ENCODE peak calls at places on chromosomes 12 and 14, in six cellular contexts. One of them, this sample, is unnamed.

GRCh38 chr14:66600416-66600815 is 92.5 kb downstream of the GPHN start:
- DNase-seq in fibroblast of pulmonary artery: peak; percentile 70
- DNase-seq in AG04450: no peak
- DNase-seq in A673: no peak
- DNase-seq in heart right ventricle: no peak
- DNase-seq in fibroblast of the aortic adventitia: peak; percentile 18
- DNase-seq in this sample: peak; percentile 80

GRCh38 chr12:112022241-112023016 is 9.2 kb downstream of the ERP29 start:
- DNase-seq in fibroblast of pulmonary artery: no peak
- DNase-seq in AG04450: no peak
- DNase-seq in A673: no peak
- DNase-seq in heart right ventricle: no peak
- DNase-seq in fibroblast of the aortic adventitia: no peak
- DNase-seq in this sample: no peak

GRCh38 chr12:19025582-19025981 is 104.0 kb upstream of the PLEKHA5 start:
- DNase-seq in fibroblast of pulmonary artery: no peak
- DNase-seq in AG04450: no peak
- DNase-seq in A673: no peak
- DNase-seq in heart right ventricle: no peak
- DNase-seq in fibroblast of the aortic adventitia: no peak
- DNase-seq in this sample: no peak

GRCh38 chr14:55059333-55059732 is 7.9 kb downstream of the MAPK1IP1L start:
- DNase-seq in fibroblast of pulmonary artery: no peak
- DNase-seq in AG04450: no peak
- DNase-seq in A673: no peak
- DNase-seq in heart right ventricle: no peak
- DNase-seq in fibroblast of the aortic adventitia: no peak
- DNase-seq in this sample: no peak

GRCh38 chr14:84468153-84468552 is 1061.8 kb upstream of the FLRT2 start:
- DNase-seq in fibroblast of pulmonary artery: no peak
- DNase-seq in AG04450: no peak
- DNase-seq in A673: no peak
- DNase-seq in heart right ventricle: no peak
- DNase-seq in fibroblast of the aortic adventitia: no peak
- DNase-seq in this sample: no peak

GRCh38 chr12:102811125-102811737 is 105.8 kb downstream of the PAH start:
- DNase-seq in fibroblast of pulmonary artery: peak; percentile 3
- DNase-seq in AG04450: no peak
- DNase-seq in A673: peak; percentile 55
- DNase-seq in heart right ventricle: no peak
- DNase-seq in fibroblast of the aortic adventitia: no peak
- DNase-seq in this sample: peak; percentile 4

GRCh38 chr12:123164222-123164621 is 13.3 kb upstream of the PITPNM2 start:
- DNase-seq in fibroblast of pulmonary artery: no peak
- DNase-seq in AG04450: no peak
- DNase-seq in A673: no peak
- DNase-seq in heart right ventricle: no peak
- DNase-seq in fibroblast of the aortic adventitia: no peak
- DNase-seq in this sample: no peak

GRCh38 chr14:47585447-47585846 is 90.0 kb downstream of the MDGA2 start:
- DNase-seq in fibroblast of pulmonary artery: no peak
- DNase-seq in AG04450: no peak
- DNase-seq in A673: no peak
- DNase-seq in heart right ventricle: no peak
- DNase-seq in fibroblast of the aortic adventitia: no peak
- DNase-seq in this sample: no peak

GRCh38 chr12:65925626-65926025 is 101.3 kb downstream of the HMGA2 start:
- DNase-seq in fibroblast of pulmonary artery: no peak
- DNase-seq in AG04450: no peak
- DNase-seq in A673: peak; percentile 85
- DNase-seq in heart right ventricle: no peak
- DNase-seq in fibroblast of the aortic adventitia: no peak
- DNase-seq in this sample: no peak

GRCh38 chr14:21714318-21714929 is 40.8 kb upstream of the OR4E1 start:
- DNase-seq in fibroblast of pulmonary artery: no peak
- DNase-seq in AG04450: no peak
- DNase-seq in A673: no peak
- DNase-seq in heart right ventricle: no peak
- DNase-seq in fibroblast of the aortic adventitia: no peak
- DNase-seq in this sample: no peak

GRCh38 chr14:21711360-21711961 is 37.8 kb upstream of the OR4E1 start:
- DNase-seq in fibroblast of pulmonary artery: peak; percentile 71
- DNase-seq in AG04450: no peak
- DNase-seq in A673: peak; percentile 79
- DNase-seq in heart right ventricle: no peak
- DNase-seq in fibroblast of the aortic adventitia: peak; percentile 48
- DNase-seq in this sample: peak; percentile 73

GRCh38 chr14:21712039-21712438 is 38.4 kb upstream of the OR4E1 start:
- DNase-seq in fibroblast of pulmonary artery: no peak
- DNase-seq in AG04450: no peak
- DNase-seq in A673: no peak
- DNase-seq in heart right ventricle: no peak
- DNase-seq in fibroblast of the aortic adventitia: no peak
- DNase-seq in this sample: no peak
- H3K4me3 ChIP-seq in fibroblast of pulmonary artery: no peak overlapping the region
- H3K4me3 ChIP-seq in AG04450: no peak overlapping the region
- H3K4me3 ChIP-seq in A673: no peak overlapping the region
- H3K4me3 ChIP-seq in heart right ventricle: no peak overlapping the region
- H3K4me3 ChIP-seq in fibroblast of the aortic adventitia: no peak overlapping the region
- H3K4me3 ChIP-seq in this sample: no peak overlapping the region

DNA sequence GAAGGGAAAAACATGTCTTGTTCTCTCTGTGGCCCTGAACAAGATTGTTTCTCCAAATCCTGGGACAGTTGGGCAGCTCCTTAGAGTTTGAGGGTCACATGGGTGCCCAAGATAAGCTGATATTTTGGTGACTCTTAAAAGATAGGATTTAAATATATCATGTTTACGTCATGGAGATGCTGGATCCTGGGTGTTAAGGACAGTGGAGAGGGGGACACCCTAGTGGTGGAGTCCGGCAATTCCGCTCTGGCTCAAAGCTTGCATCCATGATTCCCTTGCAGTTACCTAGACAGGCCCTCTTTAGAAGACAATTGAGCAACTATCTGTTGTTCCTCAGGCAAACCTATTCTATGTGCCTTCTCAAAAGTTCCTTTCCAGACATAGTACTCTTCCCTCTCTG is 101.8 kb downstream of the CMKLR1 start:
- DNase-seq in fibroblast of pulmonary artery: no peak
- DNase-seq in AG04450: no peak
- DNase-seq in A673: peak; percentile 17
- DNase-seq in heart right ventricle: no peak
- DNase-seq in fibroblast of the aortic adventitia: no peak
- DNase-seq in this sample: no peak
- TF ChIP-seq CTCF in fibroblast of pulmonary artery: peak; percentile 11
- TF ChIP-seq CTCF in AG04450: peak; percentile 13
- TF ChIP-seq CTCF in A673: peak; percentile 46
- TF ChIP-seq CTCF in heart right ventricle: no peak
- TF ChIP-seq CTCF in fibroblast of the aortic adventitia: no peak
- TF ChIP-seq CTCF in this sample: no peak

GRCh38 chr14:103122578-103123127 is 608 bp upstream of the TNFAIP2 start:
- DNase-seq in fibroblast of pulmonary artery: no peak
- DNase-seq in AG04450: no peak
- DNase-seq in A673: peak; percentile 49
- DNase-seq in heart right ventricle: peak; percentile 34
- DNase-seq in fibroblast of the aortic adventitia: no peak
- DNase-seq in this sample: no peak
- H3K4me3 ChIP-seq in fibroblast of pulmonary artery: peak overlapping the region; percentile 22
- H3K4me3 ChIP-seq in AG04450: no peak overlapping the region
- H3K4me3 ChIP-seq in A673: no peak overlapping the region
- H3K4me3 ChIP-seq in heart right ventricle: peak overlapping the region; percentile 98
- H3K4me3 ChIP-seq in fibroblast of the aortic adventitia: peak overlapping the region; percentile 28
- H3K4me3 ChIP-seq in this sample: peak overlapping the region; percentile 67

GRCh38 chr12:95349291-95349690 is 124.7 kb upstream of the METAP2 start:
- DNase-seq in fibroblast of pulmonary artery: no peak
- DNase-seq in AG04450: no peak
- DNase-seq in A673: no peak
- DNase-seq in heart right ventricle: no peak
- DNase-seq in fibroblast of the aortic adventitia: no peak
- DNase-seq in this sample: no peak

GRCh38 chr12:95351745-95352144 is 122.2 kb upstream of the METAP2 start:
- DNase-seq in fibroblast of pulmonary artery: no peak
- DNase-seq in AG04450: no peak
- DNase-seq in A673: no peak
- DNase-seq in heart right ventricle: peak; percentile 22
- DNase-seq in fibroblast of the aortic adventitia: peak; percentile 45
- DNase-seq in this sample: peak; percentile 41
- TF ChIP-seq CTCF in fibroblast of pulmonary artery: no peak
- TF ChIP-seq CTCF in AG04450: no peak
- TF ChIP-seq CTCF in A673: no peak
- TF ChIP-seq CTCF in heart right ventricle: peak; percentile 44
- TF ChIP-seq CTCF in fibroblast of the aortic adventitia: no peak
- TF ChIP-seq CTCF in this sample: peak; percentile 7

DNA sequence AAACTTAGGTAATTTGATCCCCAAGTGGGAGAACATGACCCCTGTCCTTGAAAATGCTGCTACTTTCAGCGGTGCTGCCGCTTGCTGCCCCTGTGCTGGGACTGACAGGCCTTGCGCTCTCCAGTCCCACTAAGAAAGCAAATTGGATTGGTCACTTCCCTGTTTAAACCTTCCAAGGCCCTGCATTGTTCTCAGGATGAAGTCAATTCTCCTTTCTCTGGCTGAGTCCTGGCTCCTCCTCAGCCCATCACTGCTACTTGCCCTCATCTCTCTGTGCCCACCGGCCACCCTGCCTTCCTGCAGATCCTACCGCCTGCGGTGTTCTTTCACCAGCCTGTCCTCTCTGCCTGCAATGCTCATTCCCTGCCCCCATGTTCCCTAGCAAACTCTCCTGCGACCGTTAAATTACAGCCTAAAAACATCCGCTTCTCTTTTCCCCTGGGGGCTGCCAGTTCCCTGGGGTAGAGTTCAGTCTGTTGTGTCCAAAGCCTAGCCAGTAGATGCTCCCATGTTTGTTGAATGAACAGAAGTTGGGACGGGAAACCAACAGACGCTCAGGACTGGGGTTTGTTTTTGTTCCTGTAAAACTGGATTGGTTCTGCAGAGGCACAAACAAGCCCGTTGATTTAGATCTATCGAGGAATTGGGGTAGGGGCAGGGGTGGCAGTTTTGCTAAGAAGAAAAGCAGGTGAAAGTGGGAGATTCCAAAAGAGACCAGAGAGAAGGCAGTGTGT is 127.3 kb upstream of the HIF1A start:
- DNase-seq in fibroblast of pulmonary artery: no peak
- DNase-seq in AG04450: no peak
- DNase-seq in A673: no peak
- DNase-seq in heart right ventricle: peak; percentile 68
- DNase-seq in fibroblast of the aortic adventitia: no peak
- DNase-seq in this sample: peak; percentile 67
- H3K4me3 ChIP-seq in fibroblast of pulmonary artery: no peak overlapping the region
- H3K4me3 ChIP-seq in AG04450: no peak overlapping the region
- H3K4me3 ChIP-seq in A673: no peak overlapping the region
- H3K4me3 ChIP-seq in heart right ventricle: no peak overlapping the region
- H3K4me3 ChIP-seq in fibroblast of the aortic adventitia: no peak overlapping the region
- H3K4me3 ChIP-seq in this sample: no peak overlapping the region

GRCh38 chr14:86035882-86036281 is 505.9 kb downstream of the FLRT2 start:
- DNase-seq in fibroblast of pulmonary artery: peak; percentile 27
- DNase-seq in AG04450: no peak
- DNase-seq in A673: peak; percentile 55
- DNase-seq in heart right ventricle: no peak
- DNase-seq in fibroblast of the aortic adventitia: peak; percentile 1
- DNase-seq in this sample: peak; percentile 24
- TF ChIP-seq CTCF in fibroblast of pulmonary artery: peak; percentile 60
- TF ChIP-seq CTCF in AG04450: peak; percentile 39
- TF ChIP-seq CTCF in A673: peak; percentile 51
- TF ChIP-seq CTCF in heart right ventricle: peak; percentile 7
- TF ChIP-seq CTCF in fibroblast of the aortic adventitia: peak; percentile 45
- TF ChIP-seq CTCF in this sample: peak; percentile 31

DNA sequence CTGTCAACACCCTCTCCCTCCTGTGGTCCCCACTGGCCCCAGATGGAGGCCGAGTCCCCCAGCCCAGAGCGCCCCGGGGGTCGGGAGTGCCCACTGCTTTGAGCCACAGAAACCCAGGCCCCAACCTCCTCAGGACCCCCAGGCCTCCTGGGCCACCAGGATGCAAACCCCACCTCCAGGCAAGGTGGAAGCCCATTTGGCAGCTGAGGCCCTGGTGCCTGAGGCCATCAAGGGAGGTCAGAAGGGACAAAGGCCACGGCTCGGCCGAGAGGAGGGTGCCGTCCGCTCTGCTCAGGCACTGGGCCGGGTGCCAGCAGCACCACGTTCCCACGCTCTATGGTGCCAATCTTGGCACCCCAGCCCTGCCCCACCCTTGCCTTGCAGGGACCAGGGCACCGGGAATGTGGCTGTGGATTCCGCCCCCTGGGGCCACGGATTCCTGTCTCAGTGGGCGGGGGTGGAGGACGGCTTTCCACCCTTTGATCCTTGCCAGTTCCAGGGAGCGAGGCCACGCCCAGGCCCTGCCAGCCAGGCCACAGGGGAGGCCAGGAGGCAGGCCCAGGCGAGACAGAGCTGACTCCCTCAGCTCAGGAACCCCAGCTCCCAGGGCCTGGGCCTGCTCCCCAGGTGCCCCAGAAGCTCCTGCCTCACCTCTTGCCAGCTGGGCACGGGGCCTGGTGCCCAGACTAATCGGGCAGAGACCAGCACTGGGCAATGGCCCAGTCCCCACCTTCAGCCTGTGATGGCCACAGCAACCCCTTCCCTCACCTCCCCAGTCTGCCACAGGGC is 26.3 kb upstream of the GPR132 start:
- DNase-seq in fibroblast of pulmonary artery: no peak
- DNase-seq in AG04450: no peak
- DNase-seq in A673: no peak
- DNase-seq in heart right ventricle: peak; percentile 84
- DNase-seq in fibroblast of the aortic adventitia: peak; percentile 19
- DNase-seq in this sample: no peak
- H3K4me3 ChIP-seq in fibroblast of pulmonary artery: no peak overlapping the region
- H3K4me3 ChIP-seq in AG04450: peak overlapping the region; percentile 74
- H3K4me3 ChIP-seq in A673: no peak overlapping the region
- H3K4me3 ChIP-seq in heart right ventricle: no peak overlapping the region
- H3K4me3 ChIP-seq in fibroblast of the aortic adventitia: no peak overlapping the region
- H3K4me3 ChIP-seq in this sample: no peak overlapping the region

GRCh38 chr12:56346663-56347062 is 8.0 kb downstream of the IL23A start:
- DNase-seq in fibroblast of pulmonary artery: no peak
- DNase-seq in AG04450: no peak
- DNase-seq in A673: no peak
- DNase-seq in heart right ventricle: no peak
- DNase-seq in fibroblast of the aortic adventitia: no peak
- DNase-seq in this sample: no peak
- TF ChIP-seq CTCF in fibroblast of pulmonary artery: peak; percentile 3
- TF ChIP-seq CTCF in AG04450: no peak
- TF ChIP-seq CTCF in A673: peak; percentile 20
- TF ChIP-seq CTCF in heart right ventricle: no peak
- TF ChIP-seq CTCF in fibroblast of the aortic adventitia: no peak
- TF ChIP-seq CTCF in this sample: no peak

GRCh38 chr12:42673535-42673934 is 84.0 kb upstream of the PRICKLE1 start:
- DNase-seq in fibroblast of pulmonary artery: no peak
- DNase-seq in AG04450: no peak
- DNase-seq in A673: no peak
- DNase-seq in heart right ventricle: no peak
- DNase-seq in fibroblast of the aortic adventitia: no peak
- DNase-seq in this sample: no peak
- H3K4me3 ChIP-seq in fibroblast of pulmonary artery: no peak overlapping the region
- H3K4me3 ChIP-seq in AG04450: no peak overlapping the region
- H3K4me3 ChIP-seq in A673: no peak overlapping the region
- H3K4me3 ChIP-seq in heart right ventricle: no peak overlapping the region
- H3K4me3 ChIP-seq in fibroblast of the aortic adventitia: no peak overlapping the region
- H3K4me3 ChIP-seq in this sample: no peak overlapping the region

GRCh38 chr12:120234643-120235368 is 30.7 kb downstream of the PXN start:
- DNase-seq in fibroblast of pulmonary artery: peak; percentile 96
- DNase-seq in AG04450: peak; percentile 70
- DNase-seq in A673: peak; percentile 88
- DNase-seq in heart right ventricle: peak; percentile 88
- DNase-seq in fibroblast of the aortic adventitia: peak; percentile 99
- DNase-seq in this sample: peak; percentile 99
- TF ChIP-seq CTCF in fibroblast of pulmonary artery: peak; percentile 39
- TF ChIP-seq CTCF in AG04450: peak; percentile 57
- TF ChIP-seq CTCF in A673: peak; percentile 62
- TF ChIP-seq CTCF in heart right ventricle: peak; percentile 46
- TF ChIP-seq CTCF in fibroblast of the aortic adventitia: peak; percentile 52
- TF ChIP-seq CTCF in this sample: peak; percentile 39